ENCODE peak calls at places on chromosomes 6 and 20, in seven cellular contexts. J is CD8-positive, alpha-beta T cell; A is heart right ventricle; K is osteoblast; E is stomach; G is adrenal gland; S is left lung. L is an unnamed sample. For H3K36me3, the result is how much of the 10 kb centered on the place peaks cover.

GRCh38 chr6:89731924-89732568 is 87.5 kb downstream of the MDN1 start:
- DNase-seq in K (no peak), G (no peak), J (no peak), S (no peak), E (no peak), A (no peak), L (no peak)

GRCh38 chr20:63737690-63737939 is 1.2 kb downstream of the LIME1 start:
- DNase-seq in J (no peak), G (no peak), A (no peak), E (no peak), S (no peak), K (peak), L (no peak)

GRCh38 chr6:50030350-50030749 is 8.6 kb upstream of the DEFB110 start:
- DNase-seq in J (no peak), S (no peak), E (no peak), K (no peak), A (no peak), G (no peak), L (no peak)

GRCh38 chr6:99093781-99094180 is 146.0 kb upstream of the FBXL4 start:
- DNase-seq in A (no peak), J (no peak), G (no peak), E (no peak), K (peak), S (no peak), L (no peak)

GRCh38 chr20:24503352-24503931 is 34.0 kb downstream of the SYNDIG1 start:
- DNase-seq in G (no peak), S (no peak), E (no peak), J (no peak), K (peak), A (peak), L (no peak)

GRCh38 chr6:5670381-5670780 is 336.3 kb downstream of the NRN1 start:
- DNase-seq in S (no peak), E (no peak), G (no peak), K (peak), A (no peak), J (no peak), L (no peak)

GRCh38 chr20:1225729-1226313 is at the start of gene RAD21L1:
- DNase-seq in A (peak), S (peak), K (peak), E (peak), J (peak), G (peak), L (peak)

GRCh38 chr6:81309841-81310240 is 442.6 kb downstream of the TENT5A start:
- DNase-seq in E (no peak), J (no peak), A (no peak), S (no peak), G (no peak), K (no peak), L (no peak)

GRCh38 chr6:21748343-21749063 is 155.0 kb downstream of the SOX4 start:
- DNase-seq in E (no peak), G (no peak), J (no peak), S (no peak), K (no peak), A (no peak), L (peak)

GRCh38 chr6:111711476-111711875 is 105.8 kb upstream of the TRAF3IP2 start:
- DNase-seq in K (no peak), A (peak), E (peak), G (no peak), J (no peak), S (no peak), L (no peak)

GRCh38 chr20:31811198-31811597 is 8.0 kb upstream of the MYLK2 start:
- DNase-seq in A (no peak), E (no peak), K (no peak), S (no peak), J (no peak), G (no peak), L (no peak)

GRCh38 chr20:31808481-31808880 is 10.7 kb upstream of the MYLK2 start:
- DNase-seq in E (no peak), S (no peak), G (no peak), K (no peak), J (no peak), A (no peak), L (no peak)

GRCh38 chr20:31803552-31804291 is 15.4 kb upstream of the MYLK2 start:
- DNase-seq in E (no peak), K (no peak), A (no peak), S (no peak), J (no peak), G (no peak), L (no peak)

GRCh38 chr20:31809656-31810055 is 9.5 kb upstream of the MYLK2 start:
- DNase-seq in A (no peak), G (no peak), J (no peak), E (no peak), K (no peak), S (no peak), L (no peak)

DNA sequence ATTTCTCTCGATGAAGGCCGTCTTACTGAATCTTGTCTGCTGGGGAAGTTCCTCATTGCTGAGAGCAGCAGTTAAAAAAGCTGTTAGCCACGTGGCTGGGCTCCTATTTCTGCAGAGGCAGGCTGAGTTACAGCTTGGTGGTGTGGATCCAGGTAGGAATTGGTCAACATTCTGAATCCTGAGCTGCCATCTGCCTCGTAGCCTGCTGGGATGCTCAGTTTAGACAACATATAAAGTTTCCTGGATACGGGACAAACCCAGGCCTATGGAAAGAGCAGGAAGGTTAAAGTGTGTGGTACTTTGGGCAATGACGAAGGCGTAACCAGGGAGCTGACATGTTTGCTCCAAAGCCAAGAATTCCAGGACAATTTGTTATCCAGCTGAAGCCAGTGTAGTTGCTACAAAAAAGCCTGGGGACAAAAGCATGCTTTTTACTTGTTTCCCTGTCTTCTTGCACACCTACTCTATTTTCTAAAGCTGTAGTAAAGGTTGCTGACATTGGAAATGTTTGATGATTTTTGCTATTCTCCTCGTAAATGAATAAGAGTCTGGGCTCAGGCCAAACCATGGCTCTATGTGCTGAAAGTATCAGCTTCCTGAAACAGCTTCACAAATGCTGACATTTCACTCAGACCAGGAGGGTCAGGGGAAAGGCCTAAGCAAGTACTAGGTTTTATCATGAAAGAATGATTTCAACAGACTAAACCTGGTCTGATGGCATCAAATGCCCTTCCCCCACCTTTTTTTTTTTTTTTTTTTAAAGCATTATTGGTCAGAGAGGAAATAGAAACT is 12.4 kb upstream of the MYLK2 start:
- DNase-seq in E (no peak), A (no peak), J (no peak), G (no peak), S (no peak), K (peak), L (no peak)
- H3K36me3 ChIP-seq in E (under half), A (under half), J (under half), G (under half), S (under half), K (under half), L (under half)

GRCh38 chr6:43444036-43444435 is 11.3 kb downstream of the DLK2 start:
- DNase-seq in S (no peak), E (no peak), J (no peak), A (no peak), K (no peak), G (no peak), L (no peak)
- H3K36me3 ChIP-seq in S (under half), E (half or more), J (under half), A (half or more), K (under half), G (half or more), L (half or more)

GRCh38 chr20:45087115-45087785 is 13.7 kb downstream of the KCNS1 start:
- DNase-seq in J (no peak), A (no peak), K (no peak), E (no peak), S (no peak), G (no peak), L (peak)
- H3K36me3 ChIP-seq in J (under half), A (under half), K (under half), E (under half), S (under half), G (under half), L (under half)

DNA sequence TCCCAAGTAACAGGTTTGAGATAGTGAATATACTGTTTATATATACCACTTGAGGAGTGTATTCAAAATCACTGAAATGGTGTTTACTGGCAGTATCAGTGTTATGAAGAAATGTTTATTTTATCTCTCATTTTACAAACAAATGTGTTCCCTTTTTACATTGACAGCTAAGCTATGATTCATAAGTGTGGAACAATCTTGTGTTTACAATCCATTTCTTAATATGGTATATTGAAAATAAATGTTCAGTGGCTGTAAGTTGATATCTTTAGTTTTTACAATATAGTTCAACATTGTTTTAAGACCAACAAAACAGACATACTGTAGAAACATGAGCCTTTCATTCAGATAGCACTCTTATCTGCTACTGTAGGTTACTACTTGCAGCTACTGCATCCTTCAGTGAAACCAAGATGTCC is 14.3 kb downstream of the PHF3 start:
- DNase-seq in E (no peak), J (no peak), A (no peak), G (no peak), S (no peak), K (no peak), L (peak)
- H3K36me3 ChIP-seq in E (under half), J (under half), A (under half), G (under half), S (under half), K (under half), L (under half)

DNA sequence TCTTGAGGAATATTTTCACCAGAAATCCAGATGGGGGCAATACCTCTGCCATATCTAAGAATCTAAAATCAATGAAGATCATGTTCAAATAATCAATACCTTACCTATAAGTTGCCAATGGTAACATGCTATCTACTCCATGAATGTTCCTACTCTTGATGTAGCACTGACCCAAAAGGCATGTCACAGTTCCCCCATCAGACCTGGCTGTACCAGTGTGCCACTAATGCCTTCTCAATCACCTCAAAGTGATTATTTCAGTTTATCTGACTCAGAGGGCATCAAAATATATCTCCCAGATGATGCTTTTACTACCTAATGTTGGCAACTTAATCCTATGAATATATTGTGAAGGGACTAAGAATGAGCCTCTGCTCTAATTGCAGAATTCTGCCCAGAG is 5.5 kb downstream of the PDCD2 start:
- DNase-seq in G (no peak), J (no peak), E (no peak), S (no peak), A (no peak), K (no peak), L (no peak)
- H3K36me3 ChIP-seq in G (half or more), J (under half), E (half or more), S (under half), A (half or more), K (half or more), L (half or more)

DNA sequence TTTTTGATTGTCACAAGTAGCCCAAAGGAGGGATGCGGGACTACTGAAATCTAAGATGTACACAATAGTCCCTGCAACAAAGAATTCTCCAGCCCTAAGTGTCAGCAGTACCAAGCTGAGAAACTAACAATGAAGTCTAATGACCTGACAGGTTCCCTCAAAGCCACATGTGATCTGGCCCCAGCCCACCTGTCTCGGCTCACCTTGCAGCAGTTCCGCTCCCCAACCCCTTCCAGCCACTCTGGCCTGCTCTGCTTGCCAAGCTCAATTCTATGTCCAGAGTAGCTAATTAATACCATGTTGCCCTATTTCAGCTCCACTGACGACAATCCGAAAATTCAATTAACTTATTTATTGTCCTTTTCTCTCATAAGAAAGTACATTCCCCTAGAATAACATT is 72.1 kb downstream of the ZMYND8 start:
- DNase-seq in J (no peak), A (no peak), S (no peak), G (no peak), E (no peak), K (no peak), L (no peak)
- H3K36me3 ChIP-seq in J (half or more), A (half or more), S (under half), G (half or more), E (half or more), K (half or more), L (half or more)

DNA sequence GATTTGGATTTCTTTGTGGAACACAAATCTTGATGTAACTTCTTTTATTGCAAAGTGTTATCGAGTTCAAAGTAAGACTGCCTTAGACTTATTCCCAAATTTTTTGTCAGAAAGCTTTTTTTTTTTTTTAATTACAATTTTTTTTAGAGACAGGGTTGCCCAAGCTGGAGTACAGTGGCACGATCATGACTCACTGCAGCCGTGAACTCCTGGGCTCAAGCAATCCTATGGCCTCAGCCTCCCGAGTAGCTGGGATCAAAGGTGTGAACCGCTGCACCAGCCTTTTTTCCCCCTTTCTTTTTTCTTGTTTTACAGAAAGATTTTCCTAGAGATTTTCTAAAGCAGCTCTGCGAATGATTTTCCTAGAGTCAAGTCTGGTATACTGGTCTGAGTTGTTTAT is 2.8 kb downstream of the RIOK1 start:
- DNase-seq in A (no peak), E (no peak), K (no peak), G (peak), J (no peak), S (no peak), L (no peak)
- H3K36me3 ChIP-seq in A (under half), E (under half), K (under half), G (under half), J (under half), S (under half), L (under half)

GRCh38 chr20:58398254-58398653 is 9.2 kb downstream of the VAPB start:
- DNase-seq in J (no peak), G (no peak), K (no peak), E (no peak), S (no peak), A (no peak), L (no peak)

GRCh38 chr20:58401123-58401639 is 12.2 kb downstream of the VAPB start:
- DNase-seq in A (no peak), K (no peak), J (no peak), E (no peak), S (no peak), G (no peak), L (no peak)

GRCh38 chr20:58399926-58400325 is 10.9 kb downstream of the VAPB start:
- DNase-seq in S (no peak), G (no peak), E (no peak), J (no peak), K (no peak), A (no peak), L (no peak)

GRCh38 chr20:58395604-58396003 is 6.6 kb downstream of the VAPB start:
- DNase-seq in K (no peak), E (no peak), G (no peak), J (no peak), S (no peak), A (no peak), L (no peak)

DNA sequence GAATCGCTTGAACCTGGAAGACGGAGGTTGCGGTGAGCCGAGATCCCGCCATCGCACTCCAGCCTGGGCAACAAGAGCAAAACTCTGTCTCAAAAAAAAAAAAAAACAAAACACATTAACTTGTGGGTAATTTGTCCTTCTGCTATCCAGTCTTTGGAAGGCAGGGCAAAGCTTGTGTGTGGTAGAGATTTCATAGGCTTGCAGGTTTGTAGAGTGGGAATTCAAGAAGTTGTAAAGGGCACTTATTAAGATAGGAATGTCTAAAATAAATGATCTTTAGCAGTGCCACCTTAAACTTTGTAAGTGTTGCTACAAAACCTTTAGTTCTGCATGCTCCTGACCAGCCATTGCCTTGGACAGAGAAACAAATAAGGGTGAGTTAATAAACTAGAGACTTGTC is 8.4 kb downstream of the VAPB start:
- DNase-seq in K (no peak), A (no peak), E (no peak), J (no peak), S (no peak), G (no peak), L (no peak)
- H3K36me3 ChIP-seq in K (under half), A (under half), E (under half), J (under half), S (under half), G (under half), L (under half)

GRCh38 chr6:130065616-130066015 is 47.2 kb downstream of the L3MBTL3 start:
- DNase-seq in E (no peak), J (no peak), S (no peak), G (no peak), A (no peak), K (no peak), L (peak)
- H3K36me3 ChIP-seq in E (under half), J (under half), S (under half), G (under half), A (under half), K (under half), L (under half)